ENCODE peak calls at places on chromosomes 4 and X, in six cellular contexts. K is dermis blood vessel endothelial cell; F is CD4-positive, CD25-positive, alpha-beta regulatory T cell; Z is breast epithelium; I is hepatic stellate cell; Y is AG20443. U is an unnamed sample.

GRCh38 chrX:102765217-102765616 is 44.7 kb downstream of the GPRASP3 start:
- DNase-seq in Y (peak), K (peak), Z (no peak), F (no peak), I (peak), U (peak)

GRCh38 chr4:174631901-174632758 is 109.8 kb upstream of the HPGD start:
- DNase-seq in Y (peak), K (peak), F (no peak), Z (no peak), I (peak), U (no peak)

GRCh38 chr4:173243321-173243720 is 74.7 kb downstream of the GALNT7 start:
- DNase-seq in F (no peak), Y (peak), I (peak), K (peak), Z (no peak), U (no peak)

GRCh38 chr4:110211007-110211769 is 12.8 kb upstream of the ELOVL6 start:
- DNase-seq in Y (peak), F (no peak), K (peak), I (peak), Z (no peak), U (no peak)

GRCh38 chrX:96909291-96909690 is 25.6 kb downstream of the RPA4 start:
- DNase-seq in F (no peak), Z (no peak), I (no peak), Y (no peak), K (peak), U (no peak)

GRCh38 chr4:23805381-23805780 is 84.5 kb downstream of the PPARGC1A start:
- DNase-seq in F (no peak), K (no peak), Y (no peak), Z (no peak), I (no peak), U (no peak)

GRCh38 chrX:154431321-154431720 is 2.8 kb downstream of the ATP6AP1 start:
- DNase-seq in I (no peak), K (no peak), Y (no peak), F (no peak), Z (no peak), U (no peak)

GRCh38 chr4:8495803-8496202 is 55.2 kb downstream of the TRMT44 start:
- DNase-seq in Y (no peak), K (no peak), I (no peak), F (no peak), Z (no peak), U (no peak)

GRCh38 chr4:185773419-185773818 is 38.6 kb downstream of the SORBS2 start:
- DNase-seq in Z (peak), K (peak), Y (no peak), I (no peak), F (no peak), U (peak)